ENCODE peak calls at places on chromosome 1, in five cellular contexts. X is NCI-H1436; C is fibroblast of lung; G is stimulated activated CD4-positive, alpha-beta T cell treated with anti-CD3 and anti-CD28 coated beads, Interleukin-4, amount 100 ng/mL, for 4 hours; T is activated naive CD4-positive, alpha-beta T cell. E is an unnamed sample.

GRCh38 chr1:175129182-175129581 is 61.5 kb downstream of the TNN start:
- DNase-seq in X (no peak), C (peak), G (no peak), T (no peak), E (no peak)

GRCh38 chr1:98103617-98104284 is 182.9 kb upstream of the DPYD start:
- DNase-seq in X (no peak), C (peak), G (no peak), T (no peak), E (no peak)

GRCh38 chr1:212609701-212610574 is 1.4 kb downstream of the ATF3 start:
- DNase-seq in X (no peak), C (peak), G (no peak), T (no peak), E (no peak)

GRCh38 chr1:222792744-222793143 is 22.1 kb upstream of the DISP1 start:
- DNase-seq in X (peak), C (peak), G (no peak), T (no peak), E (no peak)

GRCh38 chr1:173669491-173669941 is at the start of gene ANKRD45:
- DNase-seq in X (peak), C (peak), G (no peak), T (no peak), E (no peak)

GRCh38 chr1:110227774-110228173 is 17.7 kb downstream of the KCNC4 start:
- DNase-seq in X (no peak), C (no peak), G (no peak), T (no peak), E (no peak)

GRCh38 chr1:116556289-116557006 is 14.4 kb downstream of the CD58 start:
- DNase-seq in X (no peak), C (peak), G (peak), T (no peak), E (peak)

GRCh38 chr1:243474384-243474851 is 218.6 kb downstream of the SDCCAG8 start:
- DNase-seq in X (no peak), C (no peak), G (no peak), T (no peak), E (no peak)

GRCh38 chr1:30407862-30408580 is 315.4 kb downstream of the MATN1 start:
- DNase-seq in X (no peak), C (no peak), G (no peak), T (no peak), E (no peak)

GRCh38 chr1:43345119-43345518 is 7.5 kb downstream of the MPL start:
- DNase-seq in X (no peak), C (no peak), G (no peak), T (no peak), E (no peak)

GRCh38 chr1:213014642-213015041 is 1.0 kb downstream of the ANGEL2 start:
- DNase-seq in X (peak), C (peak), G (no peak), T (no peak), E (no peak)

GRCh38 chr1:206691604-206692003 is 6.9 kb downstream of the MAPKAPK2 start:
- DNase-seq in X (no peak), C (peak), G (no peak), T (no peak), E (no peak)

GRCh38 chr1:26694597-26695416 is 1.0 kb upstream of the ARID1A start:
- DNase-seq in X (no peak), C (no peak), G (no peak), T (no peak), E (no peak)